ENCODE peak calls at places on chromosomes 3 and 15, in seven cellular contexts. F, O, L, B, Z, S and X are unnamed samples.

GRCh38 chr15:74123131-74123429 is 7.3 kb upstream of the ISLR2 start:
- DNase-seq in F (no peak), O (no peak), L (no peak), B (no peak), Z (no peak), S (no peak), X (no peak)

GRCh38 chr3:172749201-172749965 is 1.1 kb upstream of the ECT2 start:
- DNase-seq in F (peak; percentile 21), O (no peak), L (peak; percentile 91), B (peak; percentile 73), Z (peak; percentile 52), S (no peak), X (peak; percentile 95)

GRCh38 chr3:73601476-73601875 is 23.3 kb downstream of the PDZRN3 start:
- DNase-seq in F (no peak), O (no peak), L (no peak), B (no peak), Z (no peak), S (no peak), X (no peak)

GRCh38 chr15:83848315-83849050 is 194.6 kb downstream of the ADAMTSL3 start:
- DNase-seq in F (no peak), O (no peak), L (peak; percentile 58), B (peak; percentile 49), Z (peak; percentile 48), S (no peak), X (no peak)

GRCh38 chr3:130974201-130974600 is 52.4 kb downstream of the ASTE1 start:
- DNase-seq in F (no peak), O (no peak), L (no peak), B (no peak), Z (no peak), S (no peak), X (no peak)

GRCh38 chr3:48034000-48034516 is 17.8 kb upstream of the MAP4 start:
- DNase-seq in F (no peak), O (no peak), L (no peak), B (peak; percentile 78), Z (peak; percentile 58), S (no peak), X (peak; percentile 88)

GRCh38 chr15:89801471-89802205 is 13.0 kb downstream of the ANPEP start:
- DNase-seq in F (no peak), O (no peak), L (no peak), B (peak; percentile 68), Z (no peak), S (no peak), X (no peak)

GRCh38 chr15:77533530-77533929 is 99.2 kb downstream of the LINGO1 start:
- DNase-seq in F (no peak), O (no peak), L (no peak), B (no peak), Z (no peak), S (no peak), X (no peak)

GRCh38 chr3:71702131-71703024 is 22.8 kb downstream of the EIF4E3 start:
- DNase-seq in F (no peak), O (peak; percentile 47), L (no peak), B (no peak), Z (no peak), S (no peak), X (no peak)

GRCh38 chr15:79970921-79971434 is at the start of gene BCL2A1:
- DNase-seq in F (no peak), O (peak; percentile 77), L (peak; percentile 61), B (peak; percentile 81), Z (peak; percentile 10), S (no peak), X (peak; percentile 28)

GRCh38 chr3:146359841-146360240 is 108.9 kb upstream of the PLSCR4 start:
- DNase-seq in F (no peak), O (no peak), L (no peak), B (peak; percentile 26), Z (no peak), S (no peak), X (no peak)

GRCh38 chr3:155387571-155387970 is 94.1 kb upstream of the STRIT1 start:
- DNase-seq in F (no peak), O (no peak), L (no peak), B (no peak), Z (no peak), S (no peak), X (peak; percentile 33)

GRCh38 chr3:17057316-17057715 is 172.6 kb downstream of the PLCL2 start:
- DNase-seq in F (peak; percentile 9), O (no peak), L (peak; percentile 46), B (peak; percentile 52), Z (no peak), S (no peak), X (no peak)

GRCh38 chr3:148044141-148044540 is 635.0 kb downstream of the ZIC1 start:
- DNase-seq in F (no peak), O (no peak), L (no peak), B (no peak), Z (no peak), S (no peak), X (no peak)

GRCh38 chr3:129316121-129317013 is 37.7 kb downstream of the HMCES start:
- DNase-seq in F (peak; percentile 26), O (peak; percentile 92), L (peak; percentile 32), B (peak; percentile 98), Z (peak; percentile 76), S (peak; percentile 85), X (peak; percentile 50)

GRCh38 chr15:41558400-41559238 is at the start of gene TYRO3:
- DNase-seq in F (peak; percentile 31), O (peak; percentile 74), L (no peak), B (peak; percentile 99), Z (peak; percentile 44), S (peak; percentile 67), X (no peak)

GRCh38 chr3:56303508-56303907 is 164.8 kb downstream of the ERC2 start:
- DNase-seq in F (peak; percentile 2), O (no peak), L (no peak), B (no peak), Z (peak; percentile 26), S (no peak), X (peak; percentile 59)

GRCh38 chr15:76150508-76150907 is 90.7 kb downstream of the TMEM266 start:
- DNase-seq in F (no peak), O (no peak), L (no peak), B (no peak), Z (no peak), S (peak; percentile 12), X (no peak)

GRCh38 chr3:13607821-13608620 is 59.1 kb downstream of the FBLN2 start:
- DNase-seq in F (no peak), O (no peak), L (no peak), B (no peak), Z (no peak), S (no peak), X (no peak)

GRCh38 chr3:140463401-140463800 is 214.5 kb upstream of the TRIM42 start:
- DNase-seq in F (no peak), O (no peak), L (no peak), B (no peak), Z (no peak), S (no peak), X (no peak)

GRCh38 chr3:62876064-62876463 is 848 bp upstream of the CADPS start:
- DNase-seq in F (peak; percentile 19), O (no peak), L (no peak), B (peak; percentile 87), Z (no peak), S (no peak), X (peak; percentile 46)

GRCh38 chr3:5572168-5572567 is 384.7 kb downstream of the EDEM1 start:
- DNase-seq in F (no peak), O (no peak), L (no peak), B (no peak), Z (no peak), S (no peak), X (no peak)

GRCh38 chr3:30886888-30887287 is 7.6 kb downstream of the GADL1 start:
- DNase-seq in F (no peak), O (no peak), L (no peak), B (no peak), Z (no peak), S (no peak), X (no peak)

GRCh38 chr15:100733088-100733487 is 130.7 kb downstream of the ASB7 start:
- DNase-seq in F (no peak), O (no peak), L (peak; percentile 81), B (peak; percentile 87), Z (peak; percentile 41), S (no peak), X (no peak)

GRCh38 chr15:101025896-101026631 is 106.9 kb downstream of the LRRK1 start:
- DNase-seq in F (no peak), O (no peak), L (no peak), B (peak; percentile 8), Z (no peak), S (no peak), X (no peak)

GRCh38 chr3:14691239-14691638 is 16.3 kb downstream of the C3orf20 start:
- DNase-seq in F (no peak), O (no peak), L (no peak), B (no peak), Z (no peak), S (no peak), X (no peak)

GRCh38 chr3:178072391-178072790 is 463.8 kb upstream of the KCNMB2 start:
- DNase-seq in F (no peak), O (no peak), L (no peak), B (no peak), Z (no peak), S (no peak), X (no peak)

GRCh38 chr15:31391687-31392671 is 65.3 kb downstream of the KLF13 start:
- DNase-seq in F (peak; percentile 4), O (peak; percentile 78), L (peak; percentile 27), B (peak; percentile 97), Z (peak; percentile 68), S (no peak), X (no peak)

GRCh38 chr3:38823186-38823585 is 7.2 kb upstream of the SCN10A start:
- DNase-seq in F (no peak), O (no peak), L (no peak), B (no peak), Z (no peak), S (no peak), X (no peak)

GRCh38 chr3:127002195-127003174 is 19.6 kb downstream of the PLXNA1 start:
- DNase-seq in F (no peak), O (no peak), L (peak; percentile 70), B (peak; percentile 100), Z (peak; percentile 88), S (peak; percentile 32), X (peak; percentile 72)

GRCh38 chr3:74139648-74140047 is 474.8 kb downstream of the CNTN3 start:
- DNase-seq in F (no peak), O (no peak), L (no peak), B (no peak), Z (no peak), S (no peak), X (no peak)